ENCODE peak calls at places on chromosome 14, in five cellular contexts. A is H9, G is IMR-90, W is mesenchymal stem cell, O is neuronal stem cell. U is an unnamed sample.

GRCh38 chr14:104680806-104681688 is 8.4 kb upstream of the INF2 start:
- DNase-seq in A (no peak), G (peak), W (peak), O (no peak), U (no peak)

GRCh38 chr14:24943024-24943423 is 106.9 kb downstream of the STXBP6 start:
- DNase-seq in A (peak), G (no peak), W (no peak), O (no peak), U (peak)

GRCh38 chr14:101500061-101500460 is 61.2 kb upstream of the DIO3 start:
- DNase-seq in A (no peak), G (no peak), W (no peak), O (no peak), U (no peak)

GRCh38 chr14:32588448-32589320 is 259.6 kb downstream of the AKAP6 start:
- DNase-seq in A (peak), G (peak), W (peak), O (peak), U (no peak)

GRCh38 chr14:23577004-23577681 is 1.4 kb downstream of the JPH4 start:
- DNase-seq in A (peak), G (no peak), W (no peak), O (no peak), U (no peak)

GRCh38 chr14:63922696-63923421 is 70.1 kb downstream of the SYNE2 start:
- DNase-seq in A (no peak), G (peak), W (no peak), O (no peak), U (no peak)

GRCh38 chr14:35333347-35333730 is 41.2 kb downstream of the PSMA6 start:
- DNase-seq in A (no peak), G (no peak), W (no peak), O (no peak), U (peak)

GRCh38 chr14:92686763-92687427 is 61.5 kb downstream of the LGMN start:
- DNase-seq in A (peak), G (peak), W (peak), O (peak), U (peak)

GRCh38 chr14:99936056-99936455 is 129.2 kb upstream of the EVL start:
- DNase-seq in A (no peak), G (peak), W (no peak), O (no peak), U (no peak)

GRCh38 chr14:68487805-68488590 is 304.9 kb downstream of the ZFP36L1 start:
- DNase-seq in A (no peak), G (peak), W (no peak), O (no peak), U (no peak)

GRCh38 chr14:68761391-68761790 is 31.5 kb downstream of the ZFP36L1 start:
- DNase-seq in A (no peak), G (no peak), W (no peak), O (no peak), U (no peak)

GRCh38 chr14:28635387-28635786 is 131.2 kb upstream of the FOXG1 start:
- DNase-seq in A (no peak), G (peak), W (peak), O (peak), U (no peak)

GRCh38 chr14:86333506-86333905 is 803.6 kb downstream of the FLRT2 start:
- DNase-seq in A (no peak), G (peak), W (no peak), O (no peak), U (no peak)

GRCh38 chr14:99752486-99753121 is 40.6 kb upstream of the EML1 start:
- DNase-seq in A (no peak), G (peak), W (peak), O (no peak), U (no peak)

GRCh38 chr14:99563749-99564129 is 40.3 kb downstream of the CCDC85C start:
- DNase-seq in A (no peak), G (no peak), W (no peak), O (no peak), U (no peak)

GRCh38 chr14:29278301-29278700 is 511.7 kb downstream of the FOXG1 start:
- DNase-seq in A (no peak), G (no peak), W (no peak), O (no peak), U (no peak)

DNA sequence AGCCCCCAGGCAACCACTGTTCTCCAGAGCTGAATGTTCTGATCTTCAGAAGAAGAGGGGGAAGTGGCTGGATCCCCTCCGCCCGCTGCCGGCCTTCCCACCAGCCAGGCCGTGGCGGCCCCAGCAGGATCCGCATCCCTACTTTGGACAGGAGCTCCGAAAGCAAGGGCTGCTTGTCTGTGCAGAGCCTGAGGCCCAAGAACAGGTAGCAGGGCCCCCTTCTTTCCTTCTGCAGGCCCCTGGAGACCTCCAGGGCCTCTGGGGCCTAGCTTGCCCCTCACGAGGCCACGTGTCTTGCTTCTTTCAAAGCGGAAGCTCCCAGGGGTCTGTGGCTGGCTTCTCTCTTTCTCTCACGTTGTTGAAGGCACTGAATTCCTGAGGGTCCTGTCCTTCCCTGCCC is 13.2 kb downstream of the PGF start:
- DNase-seq in A (no peak), G (no peak), W (no peak), O (no peak), U (no peak)
- H4K91ac ChIP-seq in A (no peak), G (peak), W (peak), O (no peak), U (no peak)

GRCh38 chr14:93748208-93749080 is 39.8 kb downstream of the PRIMA1 start:
- DNase-seq in A (no peak), G (no peak), W (no peak), O (no peak), U (no peak)
- H4K91ac ChIP-seq in A (no peak), G (no peak), W (no peak), O (peak), U (peak)

GRCh38 chr14:89108608-89109007 is 284.2 kb downstream of the TTC8 start:
- DNase-seq in A (no peak), G (no peak), W (no peak), O (no peak), U (no peak)
- H4K91ac ChIP-seq in A (no peak), G (no peak), W (no peak), O (no peak), U (no peak)

DNA sequence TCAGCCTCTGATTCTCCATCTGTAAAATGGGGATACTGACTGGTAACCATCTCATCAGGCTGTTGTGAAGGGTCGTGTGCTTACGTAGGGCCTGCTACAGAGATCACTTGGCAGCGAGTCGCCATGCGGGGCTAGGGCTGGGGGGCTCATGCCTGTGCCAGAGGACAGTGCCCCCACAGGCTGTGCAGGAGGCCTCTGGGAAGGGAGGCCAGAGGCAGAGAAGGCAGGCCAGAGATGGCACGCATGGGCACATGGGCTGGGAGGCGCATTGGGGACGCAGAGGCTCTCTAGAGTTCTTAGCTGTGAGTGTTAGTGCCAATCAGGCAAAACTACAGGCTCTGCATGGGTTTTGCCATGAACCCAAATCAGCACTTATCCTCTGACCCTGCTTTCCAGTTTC is 3.5 kb upstream of the BDKRB2 start:
- DNase-seq in A (no peak), G (no peak), W (no peak), O (no peak), U (no peak)
- H4K91ac ChIP-seq in A (no peak), G (peak), W (no peak), O (no peak), U (no peak)

DNA sequence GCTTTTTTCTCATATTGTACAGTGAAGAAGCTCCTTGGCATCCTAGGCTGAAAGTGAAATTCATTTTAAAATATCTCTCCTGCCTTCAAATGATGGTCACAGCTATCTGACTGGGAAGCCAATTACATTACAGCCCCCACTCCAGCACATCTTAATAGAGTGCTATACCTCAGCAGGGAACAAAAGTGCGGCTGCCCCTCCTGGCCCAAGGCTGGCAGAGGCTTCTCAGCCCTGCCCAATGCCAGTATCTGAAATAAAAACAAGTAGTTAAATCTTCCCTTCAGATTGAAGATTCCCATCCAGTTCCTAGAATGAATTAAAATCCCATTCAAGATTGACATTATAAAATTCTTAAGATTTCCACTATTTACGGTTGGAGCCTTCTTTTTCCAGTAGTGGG is 54.9 kb upstream of the GNG2 start:
- DNase-seq in A (no peak), G (no peak), W (no peak), O (no peak), U (no peak)
- H4K91ac ChIP-seq in A (no peak), G (no peak), W (no peak), O (no peak), U (no peak)

GRCh38 chr14:106556665-106557289 is 1030.4 kb downstream of the TMEM121 start:
- DNase-seq in A (no peak), G (no peak), W (no peak), O (no peak), U (no peak)
- H4K91ac ChIP-seq in A (no peak), G (no peak), W (no peak), O (no peak), U (no peak)

GRCh38 chr14:49881296-49882006 is 11.4 kb upstream of the ARF6 start:
- DNase-seq in A (no peak), G (no peak), W (peak), O (no peak), U (no peak)

GRCh38 chr14:49876563-49877127 is 16.2 kb upstream of the ARF6 start:
- DNase-seq in A (no peak), G (no peak), W (no peak), O (no peak), U (no peak)

GRCh38 chr14:49879683-49880204 is 13.1 kb upstream of the ARF6 start:
- DNase-seq in A (peak), G (peak), W (peak), O (no peak), U (peak)

GRCh38 chr14:49882826-49883694 is 9.8 kb upstream of the ARF6 start:
- DNase-seq in A (peak), G (no peak), W (no peak), O (no peak), U (no peak)

DNA sequence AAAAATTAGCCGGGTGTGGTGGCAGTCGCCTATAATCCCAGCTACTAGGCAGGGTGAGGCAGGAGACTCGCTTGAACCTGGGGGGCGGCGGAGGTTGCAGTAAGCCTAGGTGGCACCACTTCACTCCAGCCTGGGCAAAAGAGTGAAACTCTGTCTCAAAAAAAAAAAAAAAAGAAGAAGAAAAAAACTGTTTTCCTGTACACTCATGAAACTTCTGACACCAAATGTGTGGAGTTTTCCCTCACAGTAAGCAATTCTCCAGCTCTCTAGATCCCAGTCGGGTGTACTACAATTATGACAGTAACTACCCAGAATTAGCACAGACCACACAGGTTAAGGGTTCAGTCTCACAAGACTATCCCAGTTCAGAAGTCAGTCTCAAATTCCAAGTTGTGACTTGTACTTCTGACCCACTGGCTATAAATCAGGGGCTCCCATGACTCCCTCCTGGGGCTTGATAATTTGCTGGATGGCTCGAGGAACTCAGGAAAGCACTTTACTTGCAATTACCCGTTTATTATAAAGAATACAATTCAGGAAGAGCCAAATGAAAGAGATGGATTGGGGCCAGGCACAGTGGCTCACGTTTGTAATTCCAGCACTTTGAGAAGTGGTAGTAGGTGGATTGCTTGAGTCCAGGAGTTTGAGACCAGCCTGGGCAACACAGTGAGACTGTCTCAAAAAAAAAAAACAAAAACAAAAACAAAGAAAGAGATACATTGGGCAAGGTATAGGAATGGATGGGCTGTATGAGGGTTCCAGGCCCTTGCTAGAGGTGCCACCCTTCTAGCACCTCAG is 12.4 kb upstream of the ARF6 start:
- DNase-seq in A (no peak), G (no peak), W (peak), O (no peak), U (no peak)
- H4K91ac ChIP-seq in A (no peak), G (no peak), W (no peak), O (no peak), U (no peak)

DNA sequence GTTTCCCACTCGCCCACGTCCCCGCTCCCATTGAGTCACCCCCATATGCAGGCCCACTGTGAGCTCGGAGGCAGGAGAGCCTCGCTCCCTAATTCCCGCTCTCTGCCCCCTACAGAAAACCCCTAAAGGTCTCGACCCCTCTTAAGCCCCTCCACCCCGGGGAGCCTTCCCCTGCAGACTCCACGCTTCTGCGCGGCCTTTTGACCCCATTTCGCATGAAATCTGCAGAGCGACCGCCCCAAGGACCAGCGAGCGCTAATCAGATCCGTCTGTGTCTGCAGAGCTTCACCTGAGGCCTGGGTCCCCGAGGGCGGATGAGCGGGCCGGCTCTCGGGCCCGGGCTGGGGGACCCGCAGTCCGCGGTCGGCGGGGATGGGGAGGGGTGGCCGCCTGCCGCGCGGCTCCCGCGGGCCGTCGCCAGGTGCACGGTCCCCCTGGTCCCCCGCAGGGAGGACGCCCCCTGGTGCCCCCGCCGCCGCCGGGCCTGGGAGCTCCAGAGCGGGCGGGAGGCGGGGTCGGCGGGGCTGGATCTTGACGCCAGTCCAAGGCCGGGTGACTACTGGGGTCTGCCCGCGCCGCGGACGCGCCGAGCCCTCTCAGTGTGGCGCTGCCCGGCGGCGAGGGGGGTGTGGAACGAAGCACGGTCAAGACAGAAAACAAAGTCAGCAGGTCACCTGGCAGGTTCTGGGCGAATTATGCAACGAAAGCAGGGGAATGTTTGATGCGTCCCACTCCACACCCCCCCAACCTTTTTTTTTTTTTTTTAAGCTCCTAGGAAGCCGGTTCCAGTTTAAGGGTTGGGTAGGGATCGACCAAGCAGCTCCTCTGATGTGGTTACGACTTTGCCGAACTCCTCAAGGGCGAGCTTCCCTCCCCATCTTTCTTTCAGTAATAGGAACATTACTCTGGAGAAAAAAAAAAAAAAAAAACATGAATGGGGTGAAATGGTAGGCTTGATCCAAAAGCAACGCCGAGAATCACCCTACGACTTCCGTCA is 9.9 kb downstream of the BMP4 start:
- DNase-seq in A (peak), G (no peak), W (no peak), O (no peak), U (no peak)
- H4K91ac ChIP-seq in A (no peak), G (no peak), W (no peak), O (no peak), U (no peak)

U was measured in H1.